ENCODE peak calls at places on chromosomes 7 and 10, in ten cellular contexts. E, B, F, W, V, J, Q, Y, G and I are unnamed samples.

GRCh38 chr10:127415901-127416630 is 133.0 kb upstream of the NPS start:
- DNase-seq in V (no peak), Q (no peak), Y (no peak), J (no peak), G (no peak), B (no peak), W (no peak), F (no peak), E (no peak), I (no peak)

GRCh38 chr10:34290412-34291082 is 524.5 kb downstream of the PARD3 start:
- DNase-seq in Y (no peak), Q (no peak), W (no peak), E (no peak), V (no peak), G (no peak), F (no peak), J (no peak), B (peak), I (peak)

GRCh38 chr7:31073486-31074383 is 21.6 kb downstream of the ADCYAP1R1 start:
- DNase-seq in B (no peak), E (peak), F (no peak), Y (no peak), Q (no peak), G (peak), J (no peak), W (no peak), V (no peak), I (no peak)

GRCh38 chr7:14717711-14718304 is 184.7 kb downstream of the DGKB start:
- DNase-seq in Y (no peak), J (no peak), W (no peak), G (no peak), Q (peak), F (no peak), B (peak), E (no peak), V (no peak), I (peak)

GRCh38 chr10:97333601-97334369 is 744 bp downstream of the FRAT2 start:
- DNase-seq in F (peak), B (peak), Q (peak), W (peak), G (peak), E (no peak), Y (peak), J (peak), V (no peak), I (no peak)

GRCh38 chr7:115851291-115851690 is 179.3 kb downstream of the TFEC start:
- DNase-seq in B (peak), Q (no peak), W (no peak), J (no peak), Y (peak), E (peak), G (no peak), F (no peak), V (no peak), I (no peak)

GRCh38 chr7:96675548-96675947 is 34.1 kb downstream of the SEM1 start:
- DNase-seq in Q (no peak), V (no peak), B (no peak), Y (no peak), F (no peak), J (no peak), E (no peak), G (no peak), W (no peak), I (no peak)

GRCh38 chr10:111116762-111117445 is 40.1 kb downstream of the ADRA2A start:
- DNase-seq in G (no peak), E (no peak), V (no peak), J (peak), B (no peak), Q (no peak), W (no peak), F (no peak), Y (no peak), I (no peak)

GRCh38 chr10:5888843-5889623 is 660 bp downstream of the ANKRD16 start:
- DNase-seq in F (peak), E (no peak), W (peak), Q (peak), Y (peak), G (peak), V (no peak), J (peak), B (no peak), I (no peak)

GRCh38 chr7:1113548-1113885 is 25.6 kb downstream of the GPER1 start:
- DNase-seq in Y (no peak), J (no peak), F (no peak), G (peak), W (peak), V (no peak), E (no peak), Q (no peak), B (no peak), I (no peak)

GRCh38 chr10:45339896-45340295 is 24.5 kb upstream of the OR13A1 start:
- DNase-seq in G (no peak), V (no peak), W (no peak), E (no peak), F (no peak), Q (no peak), J (no peak), B (no peak), Y (no peak), I (no peak)

GRCh38 chr7:139321071-139321745 is 19.9 kb upstream of the FMC1 start:
- DNase-seq in Q (no peak), V (no peak), Y (no peak), B (peak), E (no peak), F (no peak), J (peak), W (no peak), G (no peak), I (no peak)

GRCh38 chr10:121741246-121741645 is 143.0 kb upstream of the FGFR2 start:
- DNase-seq in J (no peak), Y (no peak), Q (no peak), V (no peak), E (no peak), B (peak), F (no peak), G (no peak), W (no peak), I (no peak)

GRCh38 chr10:78905940-78906308 is 162.8 kb upstream of the ZMIZ1 start:
- DNase-seq in W (no peak), Y (no peak), V (no peak), F (peak), J (peak), Q (no peak), E (no peak), G (no peak), B (no peak), I (no peak)

GRCh38 chr7:99730992-99731391 is 4.0 kb downstream of the CYP3A7 start:
- DNase-seq in F (no peak), G (no peak), B (no peak), Y (no peak), J (no peak), E (no peak), W (no peak), Q (no peak), V (no peak), I (no peak)

GRCh38 chr7:4139656-4140320 is 542.3 kb upstream of the FOXK1 start:
- DNase-seq in Q (no peak), J (no peak), E (no peak), F (no peak), W (no peak), V (no peak), Y (no peak), B (no peak), G (no peak), I (no peak)

GRCh38 chr10:117942261-117942660 is 104.5 kb downstream of the RAB11FIP2 start:
- DNase-seq in G (no peak), Q (no peak), F (no peak), Y (no peak), W (no peak), B (no peak), V (no peak), J (no peak), E (no peak), I (no peak)

GRCh38 chr7:14021069-14021468 is 31.6 kb upstream of the ETV1 start:
- DNase-seq in Y (no peak), G (no peak), E (no peak), V (no peak), B (peak), Q (no peak), J (no peak), W (no peak), F (no peak), I (no peak)

GRCh38 chr7:76206633-76207032 is 4.9 kb downstream of the SRRM3 start:
- DNase-seq in F (no peak), Y (no peak), B (peak), Q (peak), V (no peak), E (no peak), W (no peak), J (no peak), G (no peak), I (no peak)

GRCh38 chr10:60123172-60123571 is 216.8 kb upstream of the CCDC6 start:
- DNase-seq in J (no peak), F (no peak), E (peak), Q (no peak), B (peak), Y (no peak), W (no peak), G (no peak), V (no peak), I (peak)

GRCh38 chr7:132590162-132590561 is 13.9 kb upstream of the PLXNA4 start:
- DNase-seq in F (no peak), Y (no peak), W (no peak), G (no peak), J (no peak), V (no peak), B (no peak), Q (no peak), E (no peak), I (no peak)

GRCh38 chr7:113015038-113015645 is 71.5 kb downstream of the GPR85 start:
- DNase-seq in J (no peak), E (no peak), F (no peak), V (no peak), W (no peak), Y (no peak), Q (peak), B (peak), G (no peak), I (peak)

GRCh38 chr10:114810926-114811325 is 10.7 kb upstream of the FHIP2A start:
- DNase-seq in F (no peak), Y (no peak), V (no peak), J (no peak), W (no peak), Q (no peak), G (no peak), B (no peak), E (no peak), I (no peak)

GRCh38 chr7:95527033-95527775 is 41.5 kb downstream of the ASB4 start:
- DNase-seq in G (no peak), E (peak), B (peak), J (peak), V (no peak), F (no peak), Q (peak), W (peak), Y (no peak), I (no peak)

GRCh38 chr10:86401588-86402282 is 35.1 kb upstream of the GRID1 start:
- DNase-seq in Q (peak), F (no peak), W (peak), Y (peak), G (no peak), E (no peak), V (no peak), B (no peak), J (peak), I (no peak)

GRCh38 chr10:78856421-78856820 is 212.3 kb upstream of the ZMIZ1 start:
- DNase-seq in B (no peak), Y (no peak), Q (no peak), V (no peak), J (no peak), W (peak), F (peak), G (peak), E (no peak), I (no peak)

GRCh38 chr10:68560201-68560915 is at the start of gene TET1:
- DNase-seq in G (peak), V (peak), E (no peak), J (peak), B (peak), W (peak), Y (peak), Q (peak), F (peak), I (no peak)

GRCh38 chr7:143479055-143479766 is 1.5 kb downstream of the TAS2R41 start:
- DNase-seq in F (no peak), Y (no peak), G (no peak), Q (no peak), V (no peak), B (peak), W (no peak), E (no peak), J (no peak), I (no peak)

GRCh38 chr7:18177129-18177814 is 149.6 kb upstream of the PRPS1L1 start:
- DNase-seq in W (no peak), J (no peak), F (no peak), B (no peak), Y (no peak), E (no peak), V (no peak), G (no peak), Q (no peak), I (no peak)

GRCh38 chr10:5523796-5524574 is 776 bp upstream of the CALML3 start:
- DNase-seq in B (no peak), F (peak), Q (no peak), W (no peak), Y (no peak), J (peak), V (no peak), E (no peak), G (no peak), I (no peak)

GRCh38 chr7:94701555-94701973 is 45.6 kb upstream of the SGCE start:
- DNase-seq in J (no peak), B (peak), E (peak), F (no peak), Y (no peak), G (no peak), V (no peak), Q (no peak), W (no peak), I (peak)

GRCh38 chr7:131538791-131539179 is 17.6 kb downstream of the PODXL start:
- DNase-seq in B (no peak), J (peak), V (no peak), Y (no peak), W (peak), F (no peak), G (peak), E (no peak), Q (no peak), I (no peak)

GRCh38 chr7:36226151-36226550 is 73.1 kb downstream of the EEPD1 start:
- DNase-seq in Y (no peak), Q (no peak), E (no peak), F (no peak), G (no peak), B (no peak), V (no peak), J (no peak), W (no peak), I (no peak)

GRCh38 chr7:157046681-157047080 is 36.2 kb upstream of the MNX1 start:
- DNase-seq in W (no peak), Y (no peak), G (no peak), J (no peak), F (no peak), E (no peak), B (peak), V (no peak), Q (no peak), I (no peak)

GRCh38 chr10:123501148-123501547 is 165.0 kb upstream of the GPR26 start:
- DNase-seq in W (no peak), V (no peak), E (no peak), Q (no peak), J (no peak), B (no peak), G (no peak), Y (no peak), F (no peak), I (no peak)

GRCh38 chr7:20793686-20794394 is 7.2 kb upstream of the SP8 start:
- DNase-seq in G (no peak), F (no peak), J (peak), B (no peak), W (no peak), E (no peak), Y (no peak), Q (no peak), V (no peak), I (no peak)

GRCh38 chr7:1727079-1727478 is 57.0 kb downstream of the ELFN1 start:
- DNase-seq in E (no peak), F (no peak), Y (no peak), J (no peak), V (no peak), B (no peak), Q (no peak), G (no peak), W (no peak), I (no peak)

GRCh38 chr10:21753497-21754270 is 219.7 kb downstream of the MLLT10 start:
- DNase-seq in Y (no peak), V (no peak), B (no peak), W (peak), G (no peak), J (no peak), E (no peak), Q (no peak), F (no peak), I (no peak)

GRCh38 chr7:82595176-82595575 is 151.6 kb upstream of the CACNA2D1 start:
- DNase-seq in F (no peak), G (no peak), V (no peak), J (no peak), Q (no peak), W (no peak), Y (no peak), E (no peak), B (no peak), I (no peak)

GRCh38 chr7:82592416-82592815 is 148.8 kb upstream of the CACNA2D1 start:
- DNase-seq in V (no peak), E (no peak), Y (no peak), G (no peak), B (peak), Q (no peak), J (no peak), W (no peak), F (no peak), I (no peak)

GRCh38 chr7:82593780-82594179 is 150.2 kb upstream of the CACNA2D1 start:
- DNase-seq in V (no peak), Y (no peak), F (no peak), B (peak), Q (no peak), W (no peak), J (no peak), E (no peak), G (no peak), I (no peak)

GRCh38 chr7:82598958-82599357 is 155.4 kb upstream of the CACNA2D1 start:
- DNase-seq in J (no peak), Q (no peak), E (no peak), Y (no peak), V (no peak), F (no peak), W (no peak), B (peak), G (no peak), I (no peak)

DNA sequence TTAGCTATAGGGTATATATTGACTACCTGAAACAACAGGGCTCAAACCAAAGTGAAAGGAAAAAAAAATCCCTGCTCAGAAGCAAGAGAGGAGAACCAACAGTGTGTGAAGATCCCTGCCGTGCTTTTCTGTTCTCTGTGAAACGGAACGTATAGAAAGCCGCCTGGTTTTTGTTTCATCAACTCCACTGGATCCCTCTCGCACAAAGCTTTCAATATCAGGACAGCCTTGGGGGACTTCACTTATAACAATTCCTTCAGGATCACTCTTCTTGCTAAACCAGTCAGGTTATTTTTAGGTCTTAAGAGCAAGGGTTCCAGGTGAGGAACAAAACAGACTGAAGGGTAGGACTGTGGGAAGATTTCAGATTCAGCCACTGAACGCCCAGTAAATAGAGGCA is 151.1 kb upstream of the CACNA2D1 start:
- DNase-seq in J (peak), V (no peak), Y (no peak), E (no peak), F (no peak), W (no peak), Q (no peak), B (no peak), G (no peak), I (no peak)
- H3K4me3 ChIP-seq in J (peak), V (no peak), Y (no peak), E (no peak), F (no peak), W (peak), Q (no peak), B (no peak), G (no peak), I (no peak)

GRCh38 chr10:88874271-88874670 is 5.8 kb upstream of the STAMBPL1 start:
- DNase-seq in B (peak), W (no peak), Q (no peak), G (no peak), J (no peak), V (no peak), Y (no peak), E (no peak), F (no peak), I (no peak)

GRCh38 chr10:88873757-88874156 is 6.3 kb upstream of the STAMBPL1 start:
- DNase-seq in Q (no peak), F (no peak), E (no peak), W (no peak), J (no peak), B (no peak), V (no peak), Y (no peak), G (no peak), I (no peak)

GRCh38 chr10:88866454-88866853 is 13.6 kb upstream of the STAMBPL1 start:
- DNase-seq in V (no peak), E (no peak), W (no peak), F (no peak), J (no peak), B (no peak), Y (no peak), G (no peak), Q (no peak), I (no peak)

GRCh38 chr10:88865281-88865876 is 13.7 kb upstream of the ANKRD22 start:
- DNase-seq in W (no peak), Q (no peak), V (no peak), E (no peak), Y (no peak), J (no peak), B (no peak), F (no peak), G (no peak), I (no peak)

GRCh38 chr10:88870101-88870500 is 9.9 kb upstream of the STAMBPL1 start:
- DNase-seq in Q (no peak), J (no peak), B (no peak), F (no peak), V (no peak), Y (no peak), W (no peak), E (no peak), G (no peak), I (no peak)
- H3K4me3 ChIP-seq in Q (no peak), J (no peak), B (no peak), F (no peak), V (no peak), Y (no peak), W (no peak), E (no peak), G (no peak), I (no peak)

DNA sequence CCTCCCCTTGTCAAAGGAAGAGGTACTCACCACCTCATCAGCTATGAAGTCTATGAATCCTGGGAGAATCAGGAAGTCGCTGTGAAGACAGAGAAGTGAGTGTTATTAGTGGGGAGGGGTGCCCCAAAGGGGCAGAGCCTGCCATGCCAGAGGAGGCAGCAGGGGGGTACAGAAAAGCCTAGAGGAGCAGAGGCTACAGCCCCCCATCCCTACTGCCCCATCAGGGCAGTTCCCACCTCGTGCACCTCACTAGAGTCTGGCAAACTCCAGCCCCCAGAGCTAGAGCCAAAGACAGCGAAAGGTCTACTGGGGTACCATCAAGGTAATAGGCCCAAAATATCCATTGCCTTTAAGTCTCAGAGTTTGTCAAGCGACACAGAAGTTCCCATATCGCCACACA is 6.1 kb downstream of the IMPDH1 start:
- DNase-seq in V (no peak), Q (no peak), W (no peak), B (no peak), F (no peak), Y (no peak), E (no peak), G (no peak), J (no peak), I (no peak)
- H3K4me3 ChIP-seq in V (no peak), Q (no peak), W (no peak), B (no peak), F (peak), Y (no peak), E (peak), G (peak), J (no peak), I (no peak)

DNA sequence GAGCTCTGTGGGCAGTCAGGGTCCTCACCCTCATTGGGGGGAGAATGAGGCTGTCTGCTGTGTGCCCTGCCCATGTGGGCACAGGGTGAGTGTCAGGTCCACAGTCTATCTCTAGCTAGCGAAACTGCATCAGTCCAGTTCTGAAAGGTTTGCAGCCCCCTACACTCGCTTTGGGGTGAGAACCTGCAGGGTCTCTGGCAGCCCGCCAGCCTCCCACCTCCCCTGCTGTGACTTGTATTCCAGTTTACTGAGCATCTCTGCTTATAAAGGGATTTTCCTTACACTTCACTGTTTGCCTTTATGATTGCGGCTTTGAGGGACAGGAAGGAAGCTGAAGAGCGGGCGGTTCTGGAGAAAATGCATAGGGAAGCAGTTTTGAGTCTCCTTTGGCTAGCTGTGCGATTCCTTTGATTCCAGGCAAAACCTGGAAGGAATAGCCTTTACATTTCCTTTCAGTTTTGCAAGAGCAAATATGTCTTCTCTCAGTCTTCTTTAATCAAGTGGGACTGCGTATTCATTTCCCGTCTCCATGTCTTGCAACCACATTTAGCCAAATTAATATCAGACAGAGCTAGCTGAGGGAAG is 65.0 kb upstream of the TRIM8 start:
- DNase-seq in Y (no peak), J (no peak), F (no peak), G (no peak), B (peak), W (peak), Q (no peak), V (no peak), E (no peak), I (no peak)
- H3K4me3 ChIP-seq in Y (no peak), J (no peak), F (no peak), G (no peak), B (no peak), W (no peak), Q (no peak), V (no peak), E (no peak), I (no peak)